ENCODE peak calls at places on chromosomes 5 and 9, in eight cellular contexts. One of them, this sample, is unnamed.

GRCh38 chr9:89985078-89985477 is 380.3 kb downstream of the GADD45G start:
- DNase-seq in GM12865: no peak
- DNase-seq in T-helper 1 cell: no peak
- DNase-seq in heart right ventricle: no peak
- DNase-seq in H7: no peak
- DNase-seq in fibroblast of the aortic adventitia: no peak
- DNase-seq in type B pancreatic cell: no peak
- DNase-seq in endothelial cell: no peak
- DNase-seq in this sample: no peak

GRCh38 chr5:169494383-169495251 is 89.0 kb upstream of the SPDL1 start:
- DNase-seq in fibroblast of the aortic adventitia: peak
- DNase-seq in T-helper 1 cell: no peak
- DNase-seq in GM12865: no peak
- DNase-seq in endothelial cell: no peak
- DNase-seq in heart right ventricle: no peak
- DNase-seq in H7: no peak
- DNase-seq in type B pancreatic cell: no peak
- DNase-seq in this sample: no peak

GRCh38 chr9:133972041-133972970 is 19.8 kb downstream of the VAV2 start:
- DNase-seq in GM12865: no peak
- DNase-seq in T-helper 1 cell: no peak
- DNase-seq in type B pancreatic cell: no peak
- DNase-seq in endothelial cell: no peak
- DNase-seq in heart right ventricle: no peak
- DNase-seq in fibroblast of the aortic adventitia: no peak
- DNase-seq in H7: peak
- DNase-seq in this sample: no peak

GRCh38 chr5:59328801-59329296 is 564.7 kb downstream of the PDE4D start:
- DNase-seq in GM12865: no peak
- DNase-seq in heart right ventricle: no peak
- DNase-seq in H7: peak
- DNase-seq in fibroblast of the aortic adventitia: peak
- DNase-seq in T-helper 1 cell: no peak
- DNase-seq in type B pancreatic cell: no peak
- DNase-seq in endothelial cell: no peak
- DNase-seq in this sample: no peak

GRCh38 chr5:118144540-118144939 is 843.8 kb downstream of the DTWD2 start:
- DNase-seq in fibroblast of the aortic adventitia: no peak
- DNase-seq in H7: no peak
- DNase-seq in T-helper 1 cell: no peak
- DNase-seq in heart right ventricle: no peak
- DNase-seq in endothelial cell: no peak
- DNase-seq in type B pancreatic cell: no peak
- DNase-seq in GM12865: no peak
- DNase-seq in this sample: no peak

GRCh38 chr9:23851024-23851629 is 25.1 kb upstream of the ELAVL2 start:
- DNase-seq in heart right ventricle: no peak
- DNase-seq in T-helper 1 cell: no peak
- DNase-seq in H7: peak
- DNase-seq in fibroblast of the aortic adventitia: no peak
- DNase-seq in endothelial cell: peak
- DNase-seq in type B pancreatic cell: peak
- DNase-seq in GM12865: no peak
- DNase-seq in this sample: no peak

GRCh38 chr9:136700959-136701664 is 11.3 kb upstream of the DIPK1B start:
- DNase-seq in fibroblast of the aortic adventitia: no peak
- DNase-seq in T-helper 1 cell: peak
- DNase-seq in endothelial cell: peak
- DNase-seq in H7: no peak
- DNase-seq in GM12865: peak
- DNase-seq in type B pancreatic cell: no peak
- DNase-seq in heart right ventricle: no peak
- DNase-seq in this sample: no peak

GRCh38 chr9:94767331-94768099 is 41.0 kb downstream of the AOPEP start:
- DNase-seq in GM12865: peak
- DNase-seq in T-helper 1 cell: peak
- DNase-seq in type B pancreatic cell: no peak
- DNase-seq in heart right ventricle: no peak
- DNase-seq in endothelial cell: no peak
- DNase-seq in H7: no peak
- DNase-seq in fibroblast of the aortic adventitia: peak
- DNase-seq in this sample: no peak

GRCh38 chr5:141641634-141642278 is 5.0 kb downstream of the RELL2 start:
- DNase-seq in H7: peak
- DNase-seq in heart right ventricle: no peak
- DNase-seq in T-helper 1 cell: peak
- DNase-seq in type B pancreatic cell: no peak
- DNase-seq in fibroblast of the aortic adventitia: peak
- DNase-seq in GM12865: peak
- DNase-seq in endothelial cell: no peak
- DNase-seq in this sample: no peak

GRCh38 chr9:27407966-27408365 is 111.0 kb upstream of the EQTN start:
- DNase-seq in H7: no peak
- DNase-seq in heart right ventricle: no peak
- DNase-seq in T-helper 1 cell: no peak
- DNase-seq in GM12865: no peak
- DNase-seq in fibroblast of the aortic adventitia: peak
- DNase-seq in type B pancreatic cell: no peak
- DNase-seq in endothelial cell: no peak
- DNase-seq in this sample: no peak

GRCh38 chr9:114856210-114856941 is 50.5 kb upstream of the TNFSF15 start:
- DNase-seq in GM12865: no peak
- DNase-seq in heart right ventricle: peak
- DNase-seq in fibroblast of the aortic adventitia: peak
- DNase-seq in endothelial cell: no peak
- DNase-seq in type B pancreatic cell: no peak
- DNase-seq in T-helper 1 cell: no peak
- DNase-seq in H7: no peak
- DNase-seq in this sample: no peak

GRCh38 chr5:135012033-135012588 is 21.9 kb downstream of the PITX1 start:
- DNase-seq in endothelial cell: no peak
- DNase-seq in type B pancreatic cell: no peak
- DNase-seq in heart right ventricle: no peak
- DNase-seq in H7: peak
- DNase-seq in T-helper 1 cell: no peak
- DNase-seq in fibroblast of the aortic adventitia: no peak
- DNase-seq in GM12865: no peak
- DNase-seq in this sample: no peak

GRCh38 chr9:109558718-109559151 is 60.6 kb upstream of the PTPN3 start:
- DNase-seq in heart right ventricle: no peak
- DNase-seq in fibroblast of the aortic adventitia: no peak
- DNase-seq in type B pancreatic cell: no peak
- DNase-seq in T-helper 1 cell: no peak
- DNase-seq in H7: no peak
- DNase-seq in endothelial cell: no peak
- DNase-seq in GM12865: no peak
- DNase-seq in this sample: no peak